ENCODE peak calls at places on chromosome 16, in nine cellular contexts. J is fibroblast of pulmonary artery, M is coronary artery, H is PC-9, C is cardiac fibroblast, W is AG09319, O is GM23338, Y is MM.1S, V is RWPE1. X is an unnamed sample.

GRCh38 chr16:52114414-52114813 is 432.5 kb downstream of the TOX3 start:
- DNase-seq in J (no peak), M (no peak), H (no peak), C (no peak), W (no peak), O (peak), Y (no peak), V (peak), X (peak)

GRCh38 chr16:11377156-11377555 is 31.9 kb downstream of the RMI2 start:
- DNase-seq in J (no peak), M (no peak), H (no peak), C (no peak), W (no peak), O (no peak), Y (no peak), V (no peak), X (no peak)

GRCh38 chr16:84582958-84583516 is 34.8 kb downstream of the COTL1 start:
- DNase-seq in J (no peak), M (no peak), H (no peak), C (peak), W (no peak), O (no peak), Y (no peak), V (no peak), X (no peak)

GRCh38 chr16:81450783-81451491 is 6.3 kb downstream of the CMIP start:
- DNase-seq in J (no peak), M (no peak), H (no peak), C (no peak), W (no peak), O (no peak), Y (no peak), V (no peak), X (no peak)

GRCh38 chr16:5036228-5037156 is 2.8 kb upstream of the NAGPA start:
- DNase-seq in J (peak), M (no peak), H (no peak), C (peak), W (no peak), O (peak), Y (no peak), V (no peak), X (no peak)

GRCh38 chr16:73420244-73421040 is 372.5 kb upstream of the ZFHX3 start:
- DNase-seq in J (no peak), M (no peak), H (no peak), C (no peak), W (no peak), O (no peak), Y (no peak), V (no peak), X (no peak)

GRCh38 chr16:64846966-64847365 is 274.9 kb downstream of the CDH11 start:
- DNase-seq in J (no peak), M (no peak), H (no peak), C (no peak), W (no peak), O (no peak), Y (no peak), V (no peak), X (no peak)

GRCh38 chr16:83898463-83899271 is at the start of gene MLYCD:
- DNase-seq in J (peak), M (peak), H (peak), C (peak), W (no peak), O (peak), Y (peak), V (peak), X (peak)

GRCh38 chr16:11303405-11304138 is 22.4 kb upstream of the PRM1 start:
- DNase-seq in J (no peak), M (no peak), H (peak), C (no peak), W (no peak), O (no peak), Y (no peak), V (no peak), X (peak)

GRCh38 chr16:66267287-66268137 is 99.0 kb upstream of the CDH5 start:
- DNase-seq in J (no peak), M (peak), H (no peak), C (peak), W (no peak), O (no peak), Y (no peak), V (no peak), X (no peak)

GRCh38 chr16:85094812-85095211 is 17.5 kb downstream of the CIBAR2 start:
- DNase-seq in J (no peak), M (no peak), H (no peak), C (no peak), W (no peak), O (no peak), Y (no peak), V (no peak), X (no peak)

GRCh38 chr16:83802135-83802534 is 5.6 kb upstream of the HSBP1 start:
- DNase-seq in J (peak), M (no peak), H (peak), C (peak), W (peak), O (peak), Y (no peak), V (peak), X (peak)

GRCh38 chr16:65415460-65415859 is 293.6 kb upstream of the CDH11 start:
- DNase-seq in J (no peak), M (no peak), H (no peak), C (no peak), W (no peak), O (no peak), Y (no peak), V (peak), X (peak)

GRCh38 chr16:82788919-82789318 is 162.2 kb downstream of the CDH13 start:
- DNase-seq in J (no peak), M (no peak), H (no peak), C (no peak), W (no peak), O (no peak), Y (no peak), V (no peak), X (no peak)

GRCh38 chr16:6695666-6696065 is 637.0 kb upstream of the RBFOX1 start:
- DNase-seq in J (no peak), M (no peak), H (no peak), C (no peak), W (no peak), O (no peak), Y (no peak), V (no peak), X (no peak)

GRCh38 chr16:52446076-52446475 is 100.9 kb downstream of the TOX3 start:
- DNase-seq in J (peak), M (no peak), H (no peak), C (no peak), W (no peak), O (no peak), Y (no peak), V (peak), X (peak)

GRCh38 chr16:24070851-24071250 is 185.3 kb upstream of the CACNG3 start:
- DNase-seq in J (peak), M (no peak), H (no peak), C (peak), W (no peak), O (peak), Y (peak), V (peak), X (peak)

GRCh38 chr16:81838794-81839193 is 59.7 kb downstream of the PLCG2 start:
- DNase-seq in J (no peak), M (no peak), H (no peak), C (no peak), W (no peak), O (no peak), Y (no peak), V (peak), X (peak)

GRCh38 chr16:14324581-14324980 is 253.5 kb downstream of the MRTFB start:
- DNase-seq in J (peak), M (no peak), H (no peak), C (peak), W (no peak), O (no peak), Y (no peak), V (no peak), X (no peak)

GRCh38 chr16:77443834-77444460 is 9.1 kb upstream of the ADAMTS18 start:
- DNase-seq in J (no peak), M (no peak), H (no peak), C (no peak), W (no peak), O (no peak), Y (no peak), V (no peak), X (no peak)

GRCh38 chr16:85137323-85138072 is 25.2 kb upstream of the CIBAR2 start:
- DNase-seq in J (peak), M (peak), H (peak), C (peak), W (peak), O (no peak), Y (no peak), V (peak), X (no peak)

GRCh38 chr16:9627427-9627826 is 536.0 kb downstream of the HAPSTR1 start:
- DNase-seq in J (no peak), M (no peak), H (no peak), C (no peak), W (no peak), O (no peak), Y (no peak), V (no peak), X (no peak)

DNA sequence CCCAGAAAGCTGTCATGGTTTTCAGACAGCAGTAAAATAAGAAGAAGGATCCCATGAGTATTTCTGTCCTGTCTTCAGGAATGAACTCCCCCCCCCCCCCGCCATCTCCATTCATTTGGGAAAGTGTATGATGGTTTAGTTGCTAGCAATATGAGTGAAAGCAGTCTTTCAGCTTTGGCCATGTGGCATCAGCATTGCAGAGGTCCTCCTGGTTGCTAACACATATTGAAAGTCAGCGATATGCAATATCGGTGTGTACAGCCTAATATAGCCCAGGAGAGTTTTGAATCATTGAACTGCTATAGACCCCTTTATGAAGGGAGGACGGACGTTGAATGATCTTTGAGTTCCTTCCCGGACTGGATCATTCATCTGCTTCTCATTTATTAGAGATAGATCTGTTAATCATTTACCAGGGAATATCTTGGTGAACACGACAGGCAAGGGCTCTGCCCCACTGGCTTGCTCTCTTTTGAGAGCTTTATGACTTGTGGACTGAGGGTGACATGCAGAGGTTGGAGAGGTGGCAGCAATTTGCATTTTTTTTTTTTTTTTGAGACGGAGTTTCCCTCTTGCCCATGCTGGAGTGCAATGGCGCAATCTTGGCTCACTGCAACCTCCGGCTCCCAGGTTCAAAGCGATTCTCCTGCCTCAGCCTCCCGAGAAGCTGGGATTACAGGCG is 25.2 kb downstream of the DEF8 start:
- DNase-seq in J (no peak), M (no peak), H (no peak), C (no peak), W (no peak), O (no peak), Y (no peak), V (no peak), X (no peak)
- TF ChIP-seq CTCF in J (no peak), M (no peak), H (no peak), C (no peak), W (no peak), O (no peak), Y (no peak), V (no peak), X (no peak)

GRCh38 chr16:87953308-87954208 is 2.3 kb downstream of the BANP start:
- DNase-seq in J (no peak), M (no peak), H (no peak), C (no peak), W (no peak), O (no peak), Y (no peak), V (no peak), X (no peak)

GRCh38 chr16:87950765-87951549 is at the start of gene BANP:
- DNase-seq in J (peak), M (peak), H (peak), C (peak), W (peak), O (peak), Y (peak), V (peak), X (peak)

GRCh38 chr16:87952751-87953150 is 1.5 kb downstream of the BANP start:
- DNase-seq in J (no peak), M (no peak), H (no peak), C (no peak), W (no peak), O (no peak), Y (no peak), V (no peak), X (no peak)

GRCh38 chr16:87954361-87954760 is 3.1 kb downstream of the BANP start:
- DNase-seq in J (no peak), M (no peak), H (no peak), C (no peak), W (no peak), O (no peak), Y (no peak), V (no peak), X (no peak)

GRCh38 chr16:87951550-87952538 is 610 bp downstream of the BANP start:
- DNase-seq in J (no peak), M (no peak), H (no peak), C (peak), W (no peak), O (peak), Y (no peak), V (peak), X (no peak)
- TF ChIP-seq CTCF in J (no peak), M (no peak), H (peak), C (peak), W (no peak), O (no peak), Y (peak), V (peak), X (peak)

GRCh38 chr16:3774156-3774767 is 56.9 kb upstream of the TRAP1 start:
- DNase-seq in J (peak), M (no peak), H (no peak), C (peak), W (no peak), O (no peak), Y (no peak), V (no peak), X (no peak)
- TF ChIP-seq CTCF in J (no peak), M (no peak), H (no peak), C (no peak), W (no peak), O (no peak), Y (no peak), V (no peak), X (no peak)

GRCh38 chr16:78925071-78925714 is 675.3 kb downstream of the MAF start:
- DNase-seq in J (no peak), M (no peak), H (no peak), C (no peak), W (no peak), O (peak), Y (peak), V (peak), X (peak)
- TF ChIP-seq CTCF in J (no peak), M (no peak), H (peak), C (peak), W (no peak), O (peak), Y (peak), V (no peak), X (peak)

GRCh38 chr16:79336437-79337229 is 263.9 kb downstream of the MAF start:
- DNase-seq in J (no peak), M (no peak), H (no peak), C (no peak), W (no peak), O (no peak), Y (no peak), V (no peak), X (no peak)
- TF ChIP-seq CTCF in J (no peak), M (no peak), H (no peak), C (no peak), W (no peak), O (no peak), Y (no peak), V (no peak), X (no peak)

DNA sequence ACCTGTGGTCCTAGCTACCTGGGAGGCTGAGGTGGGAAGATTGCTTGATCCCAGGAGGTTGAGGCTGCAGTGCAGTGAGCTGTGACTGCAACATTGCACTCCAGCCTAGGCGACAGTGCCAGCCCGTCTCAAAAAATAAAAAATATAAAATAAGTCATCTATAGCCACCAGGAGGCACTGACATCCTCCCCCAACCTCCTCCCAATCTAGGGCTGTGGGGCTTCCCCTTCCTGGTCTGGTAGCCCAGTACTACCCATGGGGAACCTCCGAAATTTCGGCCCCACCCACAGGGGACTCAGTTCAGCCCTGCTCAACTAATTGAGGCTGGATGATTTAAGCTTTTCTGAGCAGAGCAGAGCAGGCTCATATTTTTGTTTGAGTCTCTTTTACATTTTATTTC is 3.2 kb downstream of the ZSCAN10 start:
- DNase-seq in J (no peak), M (no peak), H (no peak), C (no peak), W (no peak), O (peak), Y (peak), V (no peak), X (no peak)
- TF ChIP-seq CTCF in J (peak), M (no peak), H (peak), C (peak), W (peak), O (peak), Y (peak), V (no peak), X (no peak)

DNA sequence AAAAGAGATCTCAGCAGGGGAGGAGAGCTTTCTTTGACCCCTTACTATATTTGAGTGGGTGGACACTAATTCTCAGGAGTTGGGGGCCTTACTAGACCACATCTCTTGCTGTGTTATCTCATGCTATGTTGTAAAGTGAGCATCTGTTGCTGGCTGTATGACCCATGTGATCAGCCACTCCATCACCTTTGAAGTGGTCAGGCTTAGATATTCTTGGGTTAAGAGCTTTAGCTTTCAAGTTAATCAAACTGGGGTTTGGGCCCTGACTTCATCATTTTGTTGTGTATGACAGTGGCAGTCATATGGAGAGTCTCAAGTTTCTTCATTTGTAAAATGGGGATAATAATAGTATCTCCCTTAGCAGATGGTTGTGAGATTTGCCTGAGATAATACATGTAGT is 201.1 kb downstream of the FTO start:
- DNase-seq in J (no peak), M (no peak), H (no peak), C (no peak), W (no peak), O (no peak), Y (no peak), V (no peak), X (no peak)
- TF ChIP-seq CTCF in J (no peak), M (no peak), H (no peak), C (no peak), W (no peak), O (no peak), Y (no peak), V (no peak), X (no peak)

DNA sequence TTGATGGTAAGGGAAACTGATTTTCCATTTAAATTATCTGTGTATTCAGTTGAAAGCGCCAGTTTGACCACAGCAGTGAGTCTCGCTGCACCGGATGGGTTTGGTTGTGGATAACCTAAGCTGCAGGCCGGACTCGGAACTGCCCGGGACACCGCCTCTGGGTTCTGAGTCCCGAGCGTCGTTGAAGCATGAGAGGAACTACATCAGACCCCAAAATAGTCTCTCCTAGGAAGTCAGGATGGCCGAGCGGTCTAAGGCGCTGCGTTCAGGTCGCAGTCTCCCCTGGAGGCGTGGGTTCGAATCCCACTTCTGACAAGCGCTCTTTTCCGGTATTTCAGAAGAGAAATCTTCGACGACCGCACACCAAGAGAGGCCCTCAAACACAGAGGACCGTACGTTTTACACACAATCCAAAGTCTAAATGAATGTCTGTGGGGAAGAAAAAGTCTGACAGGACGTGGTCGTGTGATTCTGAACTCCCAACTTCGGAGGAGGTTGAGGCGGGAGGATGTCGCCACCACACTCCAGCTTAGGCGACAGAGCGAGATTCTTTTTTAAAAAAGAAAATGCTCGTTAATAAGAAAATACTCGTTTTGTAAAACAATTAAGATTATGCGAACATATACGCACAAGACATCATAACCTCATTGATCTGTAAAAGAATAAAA is 15.4 kb upstream of the PLLP start:
- DNase-seq in J (peak), M (peak), H (peak), C (peak), W (peak), O (peak), Y (peak), V (peak), X (peak)
- TF ChIP-seq CTCF in J (no peak), M (peak), H (peak), C (peak), W (no peak), O (no peak), Y (no peak), V (no peak), X (peak)

GRCh38 chr16:68131813-68132706 is 46.9 kb downstream of the NFATC3 start:
- DNase-seq in J (no peak), M (no peak), H (no peak), C (no peak), W (no peak), O (no peak), Y (no peak), V (no peak), X (no peak)

GRCh38 chr16:68128577-68129305 is 43.6 kb downstream of the NFATC3 start:
- DNase-seq in J (peak), M (no peak), H (no peak), C (peak), W (peak), O (peak), Y (no peak), V (no peak), X (peak)

GRCh38 chr16:68136515-68136914 is 51.3 kb downstream of the NFATC3 start:
- DNase-seq in J (no peak), M (no peak), H (no peak), C (no peak), W (no peak), O (no peak), Y (no peak), V (no peak), X (no peak)

GRCh38 chr16:68130520-68130919 is 45.4 kb downstream of the NFATC3 start:
- DNase-seq in J (no peak), M (no peak), H (no peak), C (no peak), W (no peak), O (no peak), Y (no peak), V (no peak), X (no peak)

DNA sequence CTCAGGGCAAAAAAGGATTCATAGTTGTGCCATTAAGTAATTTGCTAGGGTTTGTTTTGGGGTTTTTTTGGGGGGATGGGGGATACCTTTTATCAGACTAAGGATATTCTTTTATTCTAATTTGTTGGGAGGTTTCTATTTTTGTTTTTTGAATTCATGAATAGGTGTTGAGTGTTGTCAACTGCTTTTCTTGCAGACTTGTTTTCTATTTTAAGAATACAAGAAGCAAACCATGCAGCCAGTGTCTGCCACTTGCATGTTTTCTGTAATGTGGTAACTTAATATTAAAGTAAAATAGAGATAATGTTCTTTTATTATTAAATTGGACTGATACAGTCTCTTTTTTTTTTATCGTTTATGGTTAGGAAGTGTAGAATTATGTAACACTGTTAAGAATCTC is 49.5 kb downstream of the NFATC3 start:
- DNase-seq in J (no peak), M (no peak), H (no peak), C (no peak), W (no peak), O (no peak), Y (no peak), V (no peak), X (no peak)
- TF ChIP-seq CTCF in J (no peak), M (no peak), H (no peak), C (no peak), W (no peak), O (no peak), Y (no peak), V (no peak), X (no peak)